ENCODE peak calls at places on chromosomes 7 and 10, in seven cellular contexts. One of them, this sample, is unnamed.

GRCh38 chr10:2610946-2611345 is 456.4 kb upstream of the PFKP start:
- DNase-seq in tibial artery: no peak
- DNase-seq in chondrocyte: no peak
- DNase-seq in AG10803: no peak
- DNase-seq in astrocyte of the cerebellum: no peak
- DNase-seq in CD4-positive, alpha-beta T cell: no peak
- DNase-seq in activated CD8-positive, alpha-beta T cell treated with anti-CD3 and anti-CD28 coated beads for 36 hours: no peak
- DNase-seq in this sample: no peak

GRCh38 chr7:138527746-138528223 is 67.7 kb downstream of the TRIM24 start:
- DNase-seq in tibial artery: no peak
- DNase-seq in chondrocyte: no peak
- DNase-seq in AG10803: no peak
- DNase-seq in astrocyte of the cerebellum: no peak
- DNase-seq in CD4-positive, alpha-beta T cell: no peak
- DNase-seq in activated CD8-positive, alpha-beta T cell treated with anti-CD3 and anti-CD28 coated beads for 36 hours: peak; percentile 6
- DNase-seq in this sample: no peak

GRCh38 chr10:97531401-97531985 is 32.8 kb downstream of the UBTD1 start:
- DNase-seq in tibial artery: no peak
- DNase-seq in chondrocyte: peak; percentile 25
- DNase-seq in AG10803: no peak
- DNase-seq in astrocyte of the cerebellum: no peak
- DNase-seq in CD4-positive, alpha-beta T cell: no peak
- DNase-seq in activated CD8-positive, alpha-beta T cell treated with anti-CD3 and anti-CD28 coated beads for 36 hours: no peak
- DNase-seq in this sample: no peak

GRCh38 chr7:84532196-84532595 is 337.6 kb upstream of the SEMA3A start:
- DNase-seq in tibial artery: no peak
- DNase-seq in chondrocyte: no peak
- DNase-seq in AG10803: no peak
- DNase-seq in astrocyte of the cerebellum: no peak
- DNase-seq in CD4-positive, alpha-beta T cell: no peak
- DNase-seq in activated CD8-positive, alpha-beta T cell treated with anti-CD3 and anti-CD28 coated beads for 36 hours: no peak
- DNase-seq in this sample: no peak

GRCh38 chr10:113681533-113682470 is 2.1 kb downstream of the CASP7 start:
- DNase-seq in tibial artery: no peak
- DNase-seq in chondrocyte: no peak
- DNase-seq in AG10803: peak; percentile 5
- DNase-seq in astrocyte of the cerebellum: no peak
- DNase-seq in CD4-positive, alpha-beta T cell: no peak
- DNase-seq in activated CD8-positive, alpha-beta T cell treated with anti-CD3 and anti-CD28 coated beads for 36 hours: peak; percentile 71
- DNase-seq in this sample: peak; percentile 62

GRCh38 chr10:86506062-86506461 is 15.5 kb downstream of the WAPL start:
- DNase-seq in tibial artery: no peak
- DNase-seq in chondrocyte: no peak
- DNase-seq in AG10803: no peak
- DNase-seq in astrocyte of the cerebellum: no peak
- DNase-seq in CD4-positive, alpha-beta T cell: no peak
- DNase-seq in activated CD8-positive, alpha-beta T cell treated with anti-CD3 and anti-CD28 coated beads for 36 hours: no peak
- DNase-seq in this sample: no peak

GRCh38 chr10:5014936-5015335 is 11.3 kb upstream of the AKR1C2 start:
- DNase-seq in tibial artery: no peak
- DNase-seq in chondrocyte: no peak
- DNase-seq in AG10803: peak; percentile 30
- DNase-seq in astrocyte of the cerebellum: no peak
- DNase-seq in CD4-positive, alpha-beta T cell: no peak
- DNase-seq in activated CD8-positive, alpha-beta T cell treated with anti-CD3 and anti-CD28 coated beads for 36 hours: no peak
- DNase-seq in this sample: no peak

GRCh38 chr7:111138196-111138569 is 47.3 kb downstream of the LRRN3 start:
- DNase-seq in tibial artery: peak; percentile 85
- DNase-seq in chondrocyte: no peak
- DNase-seq in AG10803: peak; percentile 60
- DNase-seq in astrocyte of the cerebellum: no peak
- DNase-seq in CD4-positive, alpha-beta T cell: peak; percentile 53
- DNase-seq in activated CD8-positive, alpha-beta T cell treated with anti-CD3 and anti-CD28 coated beads for 36 hours: peak; percentile 88
- DNase-seq in this sample: peak; percentile 7

GRCh38 chr7:27165089-27165654 is at the start of gene HOXA9:
- DNase-seq in tibial artery: peak; percentile 97
- DNase-seq in chondrocyte: peak; percentile 72
- DNase-seq in AG10803: peak; percentile 97
- DNase-seq in astrocyte of the cerebellum: no peak
- DNase-seq in CD4-positive, alpha-beta T cell: no peak
- DNase-seq in activated CD8-positive, alpha-beta T cell treated with anti-CD3 and anti-CD28 coated beads for 36 hours: no peak
- DNase-seq in this sample: no peak

GRCh38 chr7:13777242-13777641 is 212.2 kb downstream of the ETV1 start:
- DNase-seq in tibial artery: no peak
- DNase-seq in chondrocyte: no peak
- DNase-seq in AG10803: no peak
- DNase-seq in astrocyte of the cerebellum: no peak
- DNase-seq in CD4-positive, alpha-beta T cell: no peak
- DNase-seq in activated CD8-positive, alpha-beta T cell treated with anti-CD3 and anti-CD28 coated beads for 36 hours: no peak
- DNase-seq in this sample: no peak

GRCh38 chr10:101938316-101939272 is 95.0 kb upstream of the KCNIP2 start:
- DNase-seq in tibial artery: no peak
- DNase-seq in chondrocyte: no peak
- DNase-seq in AG10803: peak; percentile 82
- DNase-seq in astrocyte of the cerebellum: peak; percentile 65
- DNase-seq in CD4-positive, alpha-beta T cell: no peak
- DNase-seq in activated CD8-positive, alpha-beta T cell treated with anti-CD3 and anti-CD28 coated beads for 36 hours: no peak
- DNase-seq in this sample: no peak

GRCh38 chr7:33982425-33982786 is 77.1 kb downstream of the BMPER start:
- DNase-seq in tibial artery: no peak
- DNase-seq in chondrocyte: no peak
- DNase-seq in AG10803: no peak
- DNase-seq in astrocyte of the cerebellum: no peak
- DNase-seq in CD4-positive, alpha-beta T cell: no peak
- DNase-seq in activated CD8-positive, alpha-beta T cell treated with anti-CD3 and anti-CD28 coated beads for 36 hours: no peak
- DNase-seq in this sample: no peak

GRCh38 chr7:45103958-45104843 is 7.3 kb downstream of the TBRG4 start:
- DNase-seq in tibial artery: peak; percentile 43
- DNase-seq in chondrocyte: no peak
- DNase-seq in AG10803: no peak
- DNase-seq in astrocyte of the cerebellum: no peak
- DNase-seq in CD4-positive, alpha-beta T cell: no peak
- DNase-seq in activated CD8-positive, alpha-beta T cell treated with anti-CD3 and anti-CD28 coated beads for 36 hours: no peak
- DNase-seq in this sample: no peak

GRCh38 chr7:151676759-151677158 is 157.1 kb upstream of the RHEB start:
- DNase-seq in tibial artery: no peak
- DNase-seq in chondrocyte: no peak
- DNase-seq in AG10803: no peak
- DNase-seq in astrocyte of the cerebellum: no peak
- DNase-seq in CD4-positive, alpha-beta T cell: no peak
- DNase-seq in activated CD8-positive, alpha-beta T cell treated with anti-CD3 and anti-CD28 coated beads for 36 hours: no peak
- DNase-seq in this sample: no peak

GRCh38 chr10:19629559-19629958 is 186.7 kb upstream of the PLXDC2 start:
- DNase-seq in tibial artery: peak; percentile 91
- DNase-seq in chondrocyte: no peak
- DNase-seq in AG10803: peak; percentile 55
- DNase-seq in astrocyte of the cerebellum: peak; percentile 41
- DNase-seq in CD4-positive, alpha-beta T cell: no peak
- DNase-seq in activated CD8-positive, alpha-beta T cell treated with anti-CD3 and anti-CD28 coated beads for 36 hours: no peak
- DNase-seq in this sample: no peak

GRCh38 chr10:113142601-113143000 is 192.6 kb downstream of the TCF7L2 start:
- DNase-seq in tibial artery: no peak
- DNase-seq in chondrocyte: no peak
- DNase-seq in AG10803: no peak
- DNase-seq in astrocyte of the cerebellum: no peak
- DNase-seq in CD4-positive, alpha-beta T cell: no peak
- DNase-seq in activated CD8-positive, alpha-beta T cell treated with anti-CD3 and anti-CD28 coated beads for 36 hours: no peak
- DNase-seq in this sample: no peak

GRCh38 chr10:89829262-89829886 is 128.0 kb downstream of the KIF20B start:
- DNase-seq in tibial artery: no peak
- DNase-seq in chondrocyte: no peak
- DNase-seq in AG10803: no peak
- DNase-seq in astrocyte of the cerebellum: no peak
- DNase-seq in CD4-positive, alpha-beta T cell: no peak
- DNase-seq in activated CD8-positive, alpha-beta T cell treated with anti-CD3 and anti-CD28 coated beads for 36 hours: no peak
- DNase-seq in this sample: no peak

GRCh38 chr10:8306685-8307364 is 252.3 kb downstream of the GATA3 start:
- DNase-seq in tibial artery: no peak
- DNase-seq in chondrocyte: no peak
- DNase-seq in AG10803: no peak
- DNase-seq in astrocyte of the cerebellum: no peak
- DNase-seq in CD4-positive, alpha-beta T cell: no peak
- DNase-seq in activated CD8-positive, alpha-beta T cell treated with anti-CD3 and anti-CD28 coated beads for 36 hours: no peak
- DNase-seq in this sample: no peak

GRCh38 chr10:125201108-125201524 is 40.8 kb upstream of the CTBP2 start:
- DNase-seq in tibial artery: no peak
- DNase-seq in chondrocyte: no peak
- DNase-seq in AG10803: no peak
- DNase-seq in astrocyte of the cerebellum: peak; percentile 54
- DNase-seq in CD4-positive, alpha-beta T cell: no peak
- DNase-seq in activated CD8-positive, alpha-beta T cell treated with anti-CD3 and anti-CD28 coated beads for 36 hours: peak; percentile 2
- DNase-seq in this sample: peak; percentile 66

GRCh38 chr7:157579425-157579824 is 242.6 kb downstream of the DNAJB6 start:
- DNase-seq in tibial artery: peak; percentile 19
- DNase-seq in chondrocyte: peak; percentile 65
- DNase-seq in AG10803: no peak
- DNase-seq in astrocyte of the cerebellum: no peak
- DNase-seq in CD4-positive, alpha-beta T cell: no peak
- DNase-seq in activated CD8-positive, alpha-beta T cell treated with anti-CD3 and anti-CD28 coated beads for 36 hours: no peak
- DNase-seq in this sample: no peak

GRCh38 chr7:46685051-46685450 is 764.0 kb upstream of the IGFBP3 start:
- DNase-seq in tibial artery: no peak
- DNase-seq in chondrocyte: no peak
- DNase-seq in AG10803: no peak
- DNase-seq in astrocyte of the cerebellum: no peak
- DNase-seq in CD4-positive, alpha-beta T cell: no peak
- DNase-seq in activated CD8-positive, alpha-beta T cell treated with anti-CD3 and anti-CD28 coated beads for 36 hours: no peak
- DNase-seq in this sample: no peak

DNA sequence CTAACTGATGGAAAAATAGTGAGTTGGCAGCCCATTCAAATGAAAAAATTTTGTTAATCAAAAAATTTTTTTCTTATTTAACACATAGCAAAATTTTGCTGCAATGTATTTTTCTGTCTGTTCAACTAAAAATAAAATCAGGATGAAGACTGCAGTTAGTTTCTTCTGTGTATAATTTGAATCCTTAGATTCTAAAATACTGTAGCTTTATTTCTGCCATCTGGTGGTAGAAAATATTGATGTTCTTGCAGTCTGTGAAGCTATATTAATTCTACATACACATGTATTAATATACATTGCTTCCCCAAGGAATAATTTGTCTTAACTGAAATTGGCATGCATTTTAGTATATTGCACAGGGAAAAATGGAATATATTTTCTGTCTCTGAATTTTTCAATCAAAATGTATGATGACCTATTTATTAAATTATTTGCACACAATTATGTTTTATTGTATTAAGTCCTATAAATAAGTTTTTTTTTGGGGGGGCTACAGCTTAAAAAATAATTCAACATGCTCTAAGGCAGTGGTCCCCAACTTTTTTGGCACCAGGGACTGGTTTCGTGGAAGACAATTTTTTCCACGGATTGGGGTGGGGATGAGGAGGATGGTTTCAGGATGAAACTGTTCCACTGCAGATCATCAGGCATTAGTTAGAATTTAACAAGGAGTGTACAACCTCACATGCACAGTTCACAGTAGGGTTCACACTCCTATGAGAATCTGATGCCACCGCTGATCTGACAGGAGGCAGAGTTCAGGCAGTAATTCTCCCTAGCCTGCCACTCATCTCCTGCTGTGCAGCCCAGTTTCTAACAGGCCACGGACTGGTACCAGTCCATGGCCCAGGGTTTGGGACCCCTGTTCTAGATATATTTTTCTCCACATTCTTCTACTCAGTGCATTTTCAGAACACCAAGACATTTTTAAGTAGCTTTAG is 119.4 kb downstream of the GNAT3 start:
- DNase-seq in tibial artery: no peak
- DNase-seq in chondrocyte: no peak
- DNase-seq in AG10803: peak; percentile 56
- DNase-seq in astrocyte of the cerebellum: no peak
- DNase-seq in CD4-positive, alpha-beta T cell: no peak
- DNase-seq in activated CD8-positive, alpha-beta T cell treated with anti-CD3 and anti-CD28 coated beads for 36 hours: no peak
- DNase-seq in this sample: no peak
- TF ChIP-seq CTCF in tibial artery: peak; percentile 58
- TF ChIP-seq CTCF in chondrocyte: peak; percentile 90
- TF ChIP-seq CTCF in AG10803: peak; percentile 65
- TF ChIP-seq CTCF in astrocyte of the cerebellum: no peak
- TF ChIP-seq CTCF in CD4-positive, alpha-beta T cell: peak; percentile 38
- TF ChIP-seq CTCF in activated CD8-positive, alpha-beta T cell treated with anti-CD3 and anti-CD28 coated beads for 36 hours: no peak
- TF ChIP-seq CTCF in this sample: peak; percentile 16

GRCh38 chr7:73626814-73627213 is 2.5 kb upstream of the MLXIPL start:
- DNase-seq in tibial artery: no peak
- DNase-seq in chondrocyte: no peak
- DNase-seq in AG10803: peak; percentile 18
- DNase-seq in astrocyte of the cerebellum: no peak
- DNase-seq in CD4-positive, alpha-beta T cell: no peak
- DNase-seq in activated CD8-positive, alpha-beta T cell treated with anti-CD3 and anti-CD28 coated beads for 36 hours: no peak
- DNase-seq in this sample: no peak
- TF ChIP-seq CTCF in tibial artery: no peak
- TF ChIP-seq CTCF in chondrocyte: peak; percentile 37
- TF ChIP-seq CTCF in AG10803: peak; percentile 30
- TF ChIP-seq CTCF in astrocyte of the cerebellum: no peak
- TF ChIP-seq CTCF in CD4-positive, alpha-beta T cell: no peak
- TF ChIP-seq CTCF in activated CD8-positive, alpha-beta T cell treated with anti-CD3 and anti-CD28 coated beads for 36 hours: no peak
- TF ChIP-seq CTCF in this sample: no peak

DNA sequence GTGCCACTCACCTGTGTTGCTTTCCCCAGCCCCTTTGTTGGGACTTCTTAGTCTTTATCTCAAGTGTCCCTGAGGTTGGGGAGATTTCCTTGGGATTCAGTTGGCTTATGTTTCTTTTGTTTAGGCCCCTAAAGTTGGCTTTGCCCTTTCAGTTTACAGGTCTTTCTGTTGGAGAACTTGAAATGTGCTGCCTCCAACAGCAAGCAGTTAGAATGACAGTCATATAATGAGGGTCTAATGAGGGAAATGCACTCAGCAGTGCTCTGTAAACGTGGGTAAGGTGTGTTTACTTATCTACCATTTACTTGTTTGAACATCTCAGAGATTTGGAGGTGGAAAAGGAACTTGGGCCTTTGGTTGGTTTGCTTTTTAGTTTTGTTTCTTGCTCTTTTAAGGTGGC is 191.4 kb upstream of the STK17A start:
- DNase-seq in tibial artery: no peak
- DNase-seq in chondrocyte: no peak
- DNase-seq in AG10803: no peak
- DNase-seq in astrocyte of the cerebellum: no peak
- DNase-seq in CD4-positive, alpha-beta T cell: no peak
- DNase-seq in activated CD8-positive, alpha-beta T cell treated with anti-CD3 and anti-CD28 coated beads for 36 hours: no peak
- DNase-seq in this sample: no peak
- TF ChIP-seq CTCF in tibial artery: no peak
- TF ChIP-seq CTCF in chondrocyte: no peak
- TF ChIP-seq CTCF in AG10803: no peak
- TF ChIP-seq CTCF in astrocyte of the cerebellum: no peak
- TF ChIP-seq CTCF in CD4-positive, alpha-beta T cell: no peak
- TF ChIP-seq CTCF in activated CD8-positive, alpha-beta T cell treated with anti-CD3 and anti-CD28 coated beads for 36 hours: no peak
- TF ChIP-seq CTCF in this sample: no peak

DNA sequence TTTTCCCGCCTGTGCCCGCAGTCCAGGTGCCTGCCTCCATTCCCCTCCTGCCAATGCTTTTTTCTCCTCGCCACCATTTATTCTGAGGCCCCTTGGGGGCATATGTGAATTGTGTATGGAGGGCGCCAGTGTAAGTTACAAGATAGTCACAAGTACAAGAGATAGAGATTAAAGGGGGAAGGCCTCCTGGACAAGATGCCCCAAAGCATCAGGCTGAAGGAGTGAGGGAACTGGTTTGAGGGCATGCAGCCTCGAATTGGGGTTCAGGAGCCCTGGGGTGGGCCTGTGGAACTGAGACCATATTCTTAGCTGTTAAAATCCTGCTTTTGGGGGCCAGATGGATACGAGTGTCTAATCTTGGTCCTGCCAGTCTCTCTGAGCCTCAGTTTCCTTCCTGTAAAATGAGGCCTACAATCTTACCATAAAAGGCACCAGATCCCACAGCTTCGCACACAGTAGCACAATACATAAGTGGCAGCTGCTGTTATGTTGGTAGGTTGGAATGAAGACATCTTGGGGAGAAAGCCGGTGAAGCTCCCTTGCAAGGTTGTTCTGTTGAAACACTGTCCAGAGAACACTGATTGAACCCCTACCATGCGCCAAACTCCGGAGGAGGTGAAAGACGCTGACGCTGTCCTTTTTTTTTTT is 545 bp upstream of the COMTD1 start:
- DNase-seq in tibial artery: no peak
- DNase-seq in chondrocyte: no peak
- DNase-seq in AG10803: no peak
- DNase-seq in astrocyte of the cerebellum: no peak
- DNase-seq in CD4-positive, alpha-beta T cell: no peak
- DNase-seq in activated CD8-positive, alpha-beta T cell treated with anti-CD3 and anti-CD28 coated beads for 36 hours: no peak
- DNase-seq in this sample: no peak
- TF ChIP-seq CTCF in tibial artery: peak; percentile 2
- TF ChIP-seq CTCF in chondrocyte: no peak
- TF ChIP-seq CTCF in AG10803: no peak
- TF ChIP-seq CTCF in astrocyte of the cerebellum: no peak
- TF ChIP-seq CTCF in CD4-positive, alpha-beta T cell: peak; percentile 63
- TF ChIP-seq CTCF in activated CD8-positive, alpha-beta T cell treated with anti-CD3 and anti-CD28 coated beads for 36 hours: peak; percentile 70
- TF ChIP-seq CTCF in this sample: no peak

This sample was measured in GM13977.